ENCODE peak calls at places on chromosomes 1 and 21, in six cellular contexts. L, I, A, F, Y and Z are unnamed samples.

GRCh38 chr1:14928412-14928811 is 225.1 kb upstream of the TMEM51 start:
- DNase-seq in I (no peak), Y (no peak), L (no peak), F (no peak), A (no peak), Z (no peak)

GRCh38 chr1:225700889-225701465 is 48.1 kb upstream of the ENAH start:
- DNase-seq in F (peak), I (no peak), L (peak), A (no peak), Y (no peak), Z (no peak)

GRCh38 chr1:25068829-25069228 is 138.8 kb upstream of the RUNX3 start:
- DNase-seq in I (no peak), Y (no peak), A (no peak), L (no peak), F (no peak), Z (no peak)

GRCh38 chr1:43878854-43879253 is 54.7 kb upstream of the ARTN start:
- DNase-seq in Y (no peak), I (no peak), A (no peak), F (no peak), L (no peak), Z (no peak)

GRCh38 chr1:116538527-116538926 is 32.3 kb downstream of the CD58 start:
- DNase-seq in Y (no peak), A (peak), L (peak), F (no peak), I (no peak), Z (no peak)

GRCh38 chr1:14606632-14607031 is 8.1 kb downstream of the KAZN start:
- DNase-seq in I (no peak), Y (no peak), F (no peak), A (no peak), L (no peak), Z (no peak)

GRCh38 chr1:46153732-46154131 is 21.2 kb upstream of the TSPAN1 start:
- DNase-seq in I (no peak), A (no peak), L (no peak), Y (no peak), F (no peak), Z (no peak)

GRCh38 chr1:162136760-162137537 is 67.5 kb downstream of the NOS1AP start:
- DNase-seq in Y (no peak), A (peak), L (peak), F (peak), I (no peak), Z (peak)

GRCh38 chr1:234148350-234148749 is 224.9 kb upstream of the COA6 start:
- DNase-seq in L (no peak), A (no peak), F (no peak), Y (no peak), I (no peak), Z (no peak)

GRCh38 chr1:151760597-151761385 is 2.5 kb downstream of the MRPL9 start:
- DNase-seq in F (no peak), I (no peak), Y (no peak), A (no peak), L (no peak), Z (no peak)

GRCh38 chr1:223430221-223430620 is 37.0 kb downstream of the CCDC185 start:
- DNase-seq in L (no peak), F (no peak), I (no peak), A (no peak), Y (no peak), Z (no peak)

GRCh38 chr1:75539230-75540116 is 71.4 kb downstream of the SLC44A5 start:
- DNase-seq in I (no peak), A (peak), Y (no peak), F (peak), L (peak), Z (no peak)

GRCh38 chr1:97632075-97632474 is 288.8 kb downstream of the DPYD start:
- DNase-seq in I (no peak), A (peak), L (peak), F (peak), Y (no peak), Z (no peak)

GRCh38 chr1:62437273-62437945 is 560 bp downstream of the USP1 start:
- DNase-seq in I (peak), L (no peak), A (peak), F (no peak), Y (peak), Z (no peak)

GRCh38 chr1:33176362-33176850 is 5.4 kb downstream of the TRIM62 start:
- DNase-seq in F (no peak), Y (no peak), L (peak), I (no peak), A (no peak), Z (no peak)

GRCh38 chr21:44332383-44332782 is 6.8 kb downstream of the CFAP410 start:
- DNase-seq in F (no peak), Y (no peak), A (no peak), I (no peak), L (no peak), Z (no peak)

GRCh38 chr1:169119405-169119804 is 12.9 kb downstream of the ATP1B1 start:
- DNase-seq in Y (no peak), A (no peak), L (peak), F (no peak), I (no peak), Z (no peak)

GRCh38 chr1:156816561-156817328 is at the start of gene SH2D2A:
- DNase-seq in I (peak), A (peak), Y (peak), F (no peak), L (peak), Z (no peak)

GRCh38 chr1:2154022-2154421 is 40.5 kb downstream of the FAAP20 start:
- DNase-seq in A (no peak), F (no peak), Y (no peak), L (no peak), I (no peak), Z (no peak)

GRCh38 chr1:109783436-109783835 is 19.7 kb upstream of the EPS8L3 start:
- DNase-seq in L (peak), Y (no peak), A (no peak), I (peak), F (peak), Z (no peak)

GRCh38 chr1:217333939-217334338 is 297.0 kb downstream of the GPATCH2 start:
- DNase-seq in A (peak), F (no peak), Y (no peak), I (no peak), L (peak), Z (no peak)

GRCh38 chr1:165424454-165425283 is 20.3 kb downstream of the RXRG start:
- DNase-seq in A (peak), L (peak), Y (no peak), I (no peak), F (no peak), Z (no peak)

GRCh38 chr1:29519733-29520132 is 283.4 kb downstream of the PTPRU start:
- DNase-seq in Y (no peak), A (no peak), F (peak), L (no peak), I (no peak), Z (no peak)

GRCh38 chr1:44170281-44170823 is 28.9 kb upstream of the KLF18 start:
- DNase-seq in A (no peak), F (no peak), L (peak), Y (no peak), I (no peak), Z (no peak)